ENCODE peak calls at places on chromosome 14, in nine cellular contexts. I is mesenchymal stem cell; F is CD4-positive, CD25-positive, alpha-beta regulatory T cell; H is upper lobe of right lung; Q is colonic mucosa; N is ovary; T is mesendoderm; R is tibial artery; U is CD4-positive, alpha-beta memory T cell. B is an unnamed sample. For H3K4me1 and H3K36me3, the result is how much of the 10 kb centered on the place peaks cover.

GRCh38 chr14:96575233-96575632 is 73.1 kb downstream of the PAPOLA start:
- DNase-seq in T (no peak), N (no peak), F (no peak), R (no peak), H (no peak), U (no peak), Q (no peak), I (no peak), B (no peak)

GRCh38 chr14:80987235-80988032 is 32.0 kb downstream of the TSHR start:
- DNase-seq in U (peak), I (peak), T (peak), H (no peak), Q (peak), N (peak), F (peak), R (peak), B (peak)

GRCh38 chr14:68266998-68267397 is 447.4 kb downstream of the RAD51B start:
- DNase-seq in T (no peak), U (no peak), H (no peak), I (no peak), F (no peak), Q (no peak), R (no peak), N (no peak), B (no peak)

GRCh38 chr14:94165744-94166143 is 8.4 kb upstream of the PPP4R4 start:
- DNase-seq in U (no peak), Q (no peak), I (no peak), N (no peak), H (no peak), T (peak), F (no peak), R (no peak), B (no peak)

GRCh38 chr14:55404170-55404569 is 7.5 kb downstream of the ATG14 start:
- DNase-seq in R (no peak), T (no peak), N (no peak), Q (no peak), U (no peak), H (no peak), F (no peak), I (no peak), B (no peak)

GRCh38 chr14:69626132-69626500 is 14.7 kb downstream of the SUSD6 start:
- DNase-seq in H (no peak), R (no peak), N (no peak), U (no peak), I (no peak), F (no peak), Q (no peak), T (no peak), B (no peak)

GRCh38 chr14:65411656-65412188 is 808 bp upstream of the FUT8 start:
- DNase-seq in I (peak), R (peak), N (peak), Q (peak), T (peak), U (peak), H (peak), F (peak), B (peak)

GRCh38 chr14:23034498-23035302 is at the start of gene PSMB5:
- DNase-seq in T (peak), H (peak), R (peak), U (peak), I (peak), Q (peak), F (peak), N (peak), B (peak)

GRCh38 chr14:70014696-70015095 is 135.5 kb downstream of the SMOC1 start:
- DNase-seq in R (no peak), Q (no peak), N (no peak), U (no peak), T (no peak), I (no peak), H (no peak), F (no peak), B (no peak)

GRCh38 chr14:76926521-76927251 is 100.5 kb downstream of the LRRC74A start:
- DNase-seq in N (peak), U (peak), Q (no peak), H (no peak), R (peak), I (peak), T (no peak), F (peak), B (peak)

GRCh38 chr14:92945959-92946846 is 23.3 kb downstream of the CHGA start:
- DNase-seq in R (peak), F (no peak), Q (peak), I (no peak), H (peak), U (no peak), T (no peak), N (peak), B (no peak)

GRCh38 chr14:71169028-71169427 is 261.8 kb downstream of the PCNX1 start:
- DNase-seq in N (no peak), Q (no peak), U (no peak), R (no peak), I (no peak), T (no peak), H (no peak), F (no peak), B (no peak)

GRCh38 chr14:70706177-70706576 is 64.5 kb downstream of the TTC9 start:
- DNase-seq in U (no peak), Q (no peak), H (no peak), R (no peak), I (no peak), N (no peak), F (no peak), T (peak), B (no peak)

GRCh38 chr14:106845286-106846087 is 1319.1 kb downstream of the TMEM121 start:
- DNase-seq in Q (peak), N (peak), F (peak), U (peak), I (no peak), R (no peak), T (no peak), H (peak), B (peak)

GRCh38 chr14:23483216-23483854 is 13.8 kb downstream of the NGDN start:
- DNase-seq in Q (no peak), H (no peak), F (no peak), N (no peak), T (peak), R (no peak), I (peak), U (no peak), B (no peak)

GRCh38 chr14:59317346-59317745 is 128.9 kb downstream of the DAAM1 start:
- DNase-seq in R (no peak), I (no peak), N (no peak), U (no peak), F (no peak), T (no peak), Q (no peak), H (no peak), B (no peak)
- H3K4me1 ChIP-seq in R (half or more), I (under half), N (under half), U (under half), F (under half), T (under half), Q (under half), H (under half), B (under half)

GRCh38 chr14:47675239-47675488 is 241 bp downstream of the MDGA2 start:
- DNase-seq in H (no peak), F (no peak), R (no peak), U (no peak), I (no peak), Q (no peak), N (no peak), T (no peak), B (no peak)
- H3K4me3 ChIP-seq in H (peak), F (no peak), R (peak), U (no peak), I (peak), Q (no peak), N (no peak), T (peak), B (no peak)

GRCh38 chr14:104224516-104225281 is 86.3 kb downstream of the KIF26A start:
- DNase-seq in U (no peak), Q (peak), F (no peak), R (no peak), I (peak), H (no peak), T (peak), N (peak), B (no peak)

GRCh38 chr14:104223101-104223809 is 84.9 kb downstream of the KIF26A start:
- DNase-seq in T (peak), R (no peak), H (no peak), Q (peak), F (no peak), N (peak), U (no peak), I (peak), B (no peak)

GRCh38 chr14:104221636-104222375 is 83.4 kb downstream of the KIF26A start:
- DNase-seq in R (no peak), Q (no peak), N (no peak), H (peak), F (no peak), I (no peak), U (no peak), T (no peak), B (no peak)

GRCh38 chr14:104222396-104223036 is 84.1 kb downstream of the KIF26A start:
- DNase-seq in I (no peak), U (no peak), F (no peak), R (no peak), Q (no peak), H (peak), T (no peak), N (no peak), B (no peak)

GRCh38 chr14:104223810-104224515 is 85.6 kb downstream of the KIF26A start:
- DNase-seq in N (no peak), T (peak), H (no peak), F (no peak), Q (no peak), I (peak), R (no peak), U (no peak), B (no peak)
- H3K36me3 ChIP-seq in N (under half), T (under half), H (under half), F (under half), Q (under half), I (under half), R (under half), U (under half), B (under half)

GRCh38 chr14:89428163-89428523 is 11.1 kb upstream of the FOXN3 start:
- DNase-seq in U (no peak), R (no peak), N (no peak), Q (no peak), F (no peak), T (no peak), H (no peak), I (no peak), B (no peak)

GRCh38 chr14:89427426-89428162 is 10.6 kb upstream of the FOXN3 start:
- DNase-seq in U (no peak), I (no peak), R (no peak), Q (no peak), N (no peak), T (no peak), F (no peak), H (peak), B (no peak)

GRCh38 chr14:89428556-89429196 is 11.6 kb upstream of the FOXN3 start:
- DNase-seq in H (peak), I (no peak), T (peak), Q (no peak), R (peak), N (peak), F (no peak), U (no peak), B (no peak)

GRCh38 chr14:89424241-89424640 is 7.2 kb upstream of the FOXN3 start:
- DNase-seq in Q (no peak), T (no peak), F (no peak), U (no peak), N (no peak), R (no peak), I (no peak), H (no peak), B (no peak)

GRCh38 chr14:89425931-89426330 is 8.9 kb upstream of the FOXN3 start:
- DNase-seq in T (peak), F (no peak), R (peak), N (no peak), Q (no peak), U (no peak), I (peak), H (no peak), B (no peak)
- H3K4me1 ChIP-seq in T (under half), F (under half), R (under half), N (under half), Q (under half), U (under half), I (under half), H (under half), B (under half)